ENCODE peak calls at places on chromosomes 12 and 14, in four cellular contexts. One of them, this sample, is unnamed.

GRCh38 chr12:1812650-1813302 is 7.6 kb upstream of the LRTM2 start:
- DNase-seq in lung: peak
- DNase-seq in stimulated activated CD4-positive, alpha-beta T cell treated with anti-CD3 and anti-CD28 coated beads, Interleukin-4, amount 100 ng/mL, for 4 hours: no peak
- DNase-seq in substantia nigra: peak
- DNase-seq in this sample: peak

GRCh38 chr12:114702462-114702861 is 18.5 kb upstream of the TBX3 start:
- DNase-seq in lung: no peak
- DNase-seq in stimulated activated CD4-positive, alpha-beta T cell treated with anti-CD3 and anti-CD28 coated beads, Interleukin-4, amount 100 ng/mL, for 4 hours: no peak
- DNase-seq in substantia nigra: no peak
- DNase-seq in this sample: no peak

GRCh38 chr12:80598004-80598606 is 109.3 kb upstream of the MYF6 start:
- DNase-seq in lung: no peak
- DNase-seq in stimulated activated CD4-positive, alpha-beta T cell treated with anti-CD3 and anti-CD28 coated beads, Interleukin-4, amount 100 ng/mL, for 4 hours: no peak
- DNase-seq in substantia nigra: no peak
- DNase-seq in this sample: no peak

GRCh38 chr12:54134850-54135249 is 53.9 kb downstream of the SMUG1 start:
- DNase-seq in lung: no peak
- DNase-seq in stimulated activated CD4-positive, alpha-beta T cell treated with anti-CD3 and anti-CD28 coated beads, Interleukin-4, amount 100 ng/mL, for 4 hours: no peak
- DNase-seq in substantia nigra: no peak
- DNase-seq in this sample: no peak

GRCh38 chr12:54220092-54220557 is 31.3 kb upstream of the SMUG1 start:
- DNase-seq in lung: no peak
- DNase-seq in stimulated activated CD4-positive, alpha-beta T cell treated with anti-CD3 and anti-CD28 coated beads, Interleukin-4, amount 100 ng/mL, for 4 hours: peak
- DNase-seq in substantia nigra: peak
- DNase-seq in this sample: peak

GRCh38 chr14:70919774-70920173 is 12.5 kb downstream of the PCNX1 start:
- DNase-seq in lung: no peak
- DNase-seq in stimulated activated CD4-positive, alpha-beta T cell treated with anti-CD3 and anti-CD28 coated beads, Interleukin-4, amount 100 ng/mL, for 4 hours: peak
- DNase-seq in substantia nigra: no peak
- DNase-seq in this sample: no peak

GRCh38 chr12:75699728-75700496 is 188.5 kb upstream of the KRR1 start:
- DNase-seq in lung: no peak
- DNase-seq in stimulated activated CD4-positive, alpha-beta T cell treated with anti-CD3 and anti-CD28 coated beads, Interleukin-4, amount 100 ng/mL, for 4 hours: no peak
- DNase-seq in substantia nigra: no peak
- DNase-seq in this sample: no peak

GRCh38 chr12:54053625-54054441 is at the start of gene HOXC4:
- DNase-seq in lung: no peak
- DNase-seq in stimulated activated CD4-positive, alpha-beta T cell treated with anti-CD3 and anti-CD28 coated beads, Interleukin-4, amount 100 ng/mL, for 4 hours: no peak
- DNase-seq in substantia nigra: peak
- DNase-seq in this sample: no peak

GRCh38 chr14:66216763-66217162 is 269.4 kb upstream of the CCDC196 start:
- DNase-seq in lung: no peak
- DNase-seq in stimulated activated CD4-positive, alpha-beta T cell treated with anti-CD3 and anti-CD28 coated beads, Interleukin-4, amount 100 ng/mL, for 4 hours: no peak
- DNase-seq in substantia nigra: no peak
- DNase-seq in this sample: no peak

GRCh38 chr12:80937391-80938238 is at the start of gene LIN7A:
- DNase-seq in lung: peak
- DNase-seq in stimulated activated CD4-positive, alpha-beta T cell treated with anti-CD3 and anti-CD28 coated beads, Interleukin-4, amount 100 ng/mL, for 4 hours: no peak
- DNase-seq in substantia nigra: peak
- DNase-seq in this sample: peak

GRCh38 chr14:68089146-68089715 is 269.7 kb downstream of the RAD51B start:
- DNase-seq in lung: no peak
- DNase-seq in stimulated activated CD4-positive, alpha-beta T cell treated with anti-CD3 and anti-CD28 coated beads, Interleukin-4, amount 100 ng/mL, for 4 hours: no peak
- DNase-seq in substantia nigra: no peak
- DNase-seq in this sample: no peak

GRCh38 chr14:22807432-22808087 is 7.7 kb downstream of the SLC7A7 start:
- DNase-seq in lung: no peak
- DNase-seq in stimulated activated CD4-positive, alpha-beta T cell treated with anti-CD3 and anti-CD28 coated beads, Interleukin-4, amount 100 ng/mL, for 4 hours: no peak
- DNase-seq in substantia nigra: no peak
- DNase-seq in this sample: no peak

GRCh38 chr12:120368789-120369475 is at the start of gene MSI1:
- DNase-seq in lung: no peak
- DNase-seq in stimulated activated CD4-positive, alpha-beta T cell treated with anti-CD3 and anti-CD28 coated beads, Interleukin-4, amount 100 ng/mL, for 4 hours: no peak
- DNase-seq in substantia nigra: peak
- DNase-seq in this sample: peak

GRCh38 chr12:43277630-43278267 is 274.3 kb downstream of the ADAMTS20 start:
- DNase-seq in lung: no peak
- DNase-seq in stimulated activated CD4-positive, alpha-beta T cell treated with anti-CD3 and anti-CD28 coated beads, Interleukin-4, amount 100 ng/mL, for 4 hours: no peak
- DNase-seq in substantia nigra: no peak
- DNase-seq in this sample: no peak

GRCh38 chr14:25765909-25766308 is 716.0 kb upstream of the STXBP6 start:
- DNase-seq in lung: no peak
- DNase-seq in stimulated activated CD4-positive, alpha-beta T cell treated with anti-CD3 and anti-CD28 coated beads, Interleukin-4, amount 100 ng/mL, for 4 hours: no peak
- DNase-seq in substantia nigra: no peak
- DNase-seq in this sample: no peak

GRCh38 chr14:72608391-72609204 is 285.3 kb downstream of the DPF3 start:
- DNase-seq in lung: no peak
- DNase-seq in stimulated activated CD4-positive, alpha-beta T cell treated with anti-CD3 and anti-CD28 coated beads, Interleukin-4, amount 100 ng/mL, for 4 hours: no peak
- DNase-seq in substantia nigra: no peak
- DNase-seq in this sample: no peak

GRCh38 chr12:29559194-29559593 is 61.7 kb upstream of the OVCH1 start:
- DNase-seq in lung: no peak
- DNase-seq in stimulated activated CD4-positive, alpha-beta T cell treated with anti-CD3 and anti-CD28 coated beads, Interleukin-4, amount 100 ng/mL, for 4 hours: no peak
- DNase-seq in substantia nigra: no peak
- DNase-seq in this sample: no peak

GRCh38 chr12:109147954-109148353 is 31.6 kb downstream of the ACACB start:
- DNase-seq in lung: peak
- DNase-seq in stimulated activated CD4-positive, alpha-beta T cell treated with anti-CD3 and anti-CD28 coated beads, Interleukin-4, amount 100 ng/mL, for 4 hours: no peak
- DNase-seq in substantia nigra: no peak
- DNase-seq in this sample: no peak

GRCh38 chr12:32248594-32249140 is 142.0 kb downstream of the BICD1 start:
- DNase-seq in lung: no peak
- DNase-seq in stimulated activated CD4-positive, alpha-beta T cell treated with anti-CD3 and anti-CD28 coated beads, Interleukin-4, amount 100 ng/mL, for 4 hours: no peak
- DNase-seq in substantia nigra: no peak
- DNase-seq in this sample: no peak

GRCh38 chr14:59570122-59570521 is 6.5 kb downstream of the CCDC175 start:
- DNase-seq in lung: no peak
- DNase-seq in stimulated activated CD4-positive, alpha-beta T cell treated with anti-CD3 and anti-CD28 coated beads, Interleukin-4, amount 100 ng/mL, for 4 hours: no peak
- DNase-seq in substantia nigra: no peak
- DNase-seq in this sample: no peak

GRCh38 chr12:47234576-47235141 is 154.9 kb upstream of the AMIGO2 start:
- DNase-seq in lung: peak
- DNase-seq in stimulated activated CD4-positive, alpha-beta T cell treated with anti-CD3 and anti-CD28 coated beads, Interleukin-4, amount 100 ng/mL, for 4 hours: no peak
- DNase-seq in substantia nigra: no peak
- DNase-seq in this sample: no peak

GRCh38 chr14:75979071-75979571 is 2.7 kb downstream of the TGFB3 start:
- DNase-seq in lung: no peak
- DNase-seq in stimulated activated CD4-positive, alpha-beta T cell treated with anti-CD3 and anti-CD28 coated beads, Interleukin-4, amount 100 ng/mL, for 4 hours: no peak
- DNase-seq in substantia nigra: peak
- DNase-seq in this sample: no peak

GRCh38 chr12:2997989-2998670 is 38.9 kb downstream of the TEAD4 start:
- DNase-seq in lung: no peak
- DNase-seq in stimulated activated CD4-positive, alpha-beta T cell treated with anti-CD3 and anti-CD28 coated beads, Interleukin-4, amount 100 ng/mL, for 4 hours: no peak
- DNase-seq in substantia nigra: no peak
- DNase-seq in this sample: no peak

GRCh38 chr14:72476657-72477499 is 417.0 kb downstream of the DPF3 start:
- DNase-seq in lung: peak
- DNase-seq in stimulated activated CD4-positive, alpha-beta T cell treated with anti-CD3 and anti-CD28 coated beads, Interleukin-4, amount 100 ng/mL, for 4 hours: peak
- DNase-seq in substantia nigra: no peak
- DNase-seq in this sample: peak

GRCh38 chr14:54564799-54565235 is 2.1 kb upstream of the SAMD4A start:
- DNase-seq in lung: no peak
- DNase-seq in stimulated activated CD4-positive, alpha-beta T cell treated with anti-CD3 and anti-CD28 coated beads, Interleukin-4, amount 100 ng/mL, for 4 hours: no peak
- DNase-seq in substantia nigra: no peak
- DNase-seq in this sample: no peak

GRCh38 chr14:99793213-99794155 is at the start of gene EML1:
- DNase-seq in lung: peak
- DNase-seq in stimulated activated CD4-positive, alpha-beta T cell treated with anti-CD3 and anti-CD28 coated beads, Interleukin-4, amount 100 ng/mL, for 4 hours: peak
- DNase-seq in substantia nigra: peak
- DNase-seq in this sample: peak

GRCh38 chr12:89433634-89434033 is 81.3 kb upstream of the DUSP6 start:
- DNase-seq in lung: no peak
- DNase-seq in stimulated activated CD4-positive, alpha-beta T cell treated with anti-CD3 and anti-CD28 coated beads, Interleukin-4, amount 100 ng/mL, for 4 hours: no peak
- DNase-seq in substantia nigra: no peak
- DNase-seq in this sample: no peak

GRCh38 chr12:47818701-47819543 is 781 bp downstream of the HDAC7 start:
- DNase-seq in lung: peak
- DNase-seq in stimulated activated CD4-positive, alpha-beta T cell treated with anti-CD3 and anti-CD28 coated beads, Interleukin-4, amount 100 ng/mL, for 4 hours: no peak
- DNase-seq in substantia nigra: peak
- DNase-seq in this sample: peak

GRCh38 chr14:100142073-100143040 is 17.1 kb downstream of the DEGS2 start:
- DNase-seq in lung: peak
- DNase-seq in stimulated activated CD4-positive, alpha-beta T cell treated with anti-CD3 and anti-CD28 coated beads, Interleukin-4, amount 100 ng/mL, for 4 hours: no peak
- DNase-seq in substantia nigra: no peak
- DNase-seq in this sample: peak

GRCh38 chr14:61418749-61419148 is 97.4 kb downstream of the PRKCH start:
- DNase-seq in lung: no peak
- DNase-seq in stimulated activated CD4-positive, alpha-beta T cell treated with anti-CD3 and anti-CD28 coated beads, Interleukin-4, amount 100 ng/mL, for 4 hours: no peak
- DNase-seq in substantia nigra: no peak
- DNase-seq in this sample: no peak

GRCh38 chr14:75254901-75255300 is 23.7 kb upstream of the FOS start:
- DNase-seq in lung: no peak
- DNase-seq in stimulated activated CD4-positive, alpha-beta T cell treated with anti-CD3 and anti-CD28 coated beads, Interleukin-4, amount 100 ng/mL, for 4 hours: no peak
- DNase-seq in substantia nigra: no peak
- DNase-seq in this sample: no peak

GRCh38 chr12:11758838-11759509 is 109.5 kb downstream of the ETV6 start:
- DNase-seq in lung: no peak
- DNase-seq in stimulated activated CD4-positive, alpha-beta T cell treated with anti-CD3 and anti-CD28 coated beads, Interleukin-4, amount 100 ng/mL, for 4 hours: no peak
- DNase-seq in substantia nigra: peak
- DNase-seq in this sample: no peak

GRCh38 chr14:80456200-80456599 is 244.9 kb upstream of the DIO2 start:
- DNase-seq in lung: no peak
- DNase-seq in stimulated activated CD4-positive, alpha-beta T cell treated with anti-CD3 and anti-CD28 coated beads, Interleukin-4, amount 100 ng/mL, for 4 hours: no peak
- DNase-seq in substantia nigra: no peak
- DNase-seq in this sample: no peak